ENCODE peak calls at places on chromosomes 16 and 17, in five cellular contexts. F is stimulated activated naive CD4-positive, alpha-beta T cell; O is HAP-1; T is stromal cell of bone marrow; Q is stimulated activated CD4-positive, alpha-beta T cell treated with anti-CD3 and anti-CD28 coated beads, Interleukin-12 subunit alpha, Interleukin-12 subunit beta, amount 100 ng/mL, for 4 hours. W is an unnamed sample.

GRCh38 chr16:85309656-85310587 is 197.7 kb upstream of the CIBAR2 start:
- DNase-seq in F (peak), O (no peak), T (no peak), Q (no peak), W (no peak)

GRCh38 chr16:66427871-66428681 is 981 bp downstream of the BEAN1 start:
- DNase-seq in F (no peak), O (no peak), T (no peak), Q (no peak), W (no peak)

GRCh38 chr17:42819939-42820535 is 4.0 kb downstream of the BECN1 start:
- DNase-seq in F (no peak), O (peak), T (no peak), Q (peak), W (peak)

GRCh38 chr16:88570691-88571092 is 489 bp downstream of the ZC3H18 start:
- DNase-seq in F (peak), O (no peak), T (no peak), Q (peak), W (peak)

GRCh38 chr17:42387663-42388380 is 420 bp downstream of the STAT3 start:
- DNase-seq in F (peak), O (no peak), T (no peak), Q (peak), W (peak)

GRCh38 chr17:39218906-39219305 is 6.8 kb downstream of the STAC2 start:
- DNase-seq in F (no peak), O (no peak), T (no peak), Q (no peak), W (no peak)

GRCh38 chr16:19583665-19584300 is 28.3 kb downstream of the VPS35L start:
- DNase-seq in F (no peak), O (peak), T (no peak), Q (peak), W (no peak)

GRCh38 chr16:2692251-2692947 is 10.1 kb downstream of the KCTD5 start:
- DNase-seq in F (no peak), O (no peak), T (no peak), Q (no peak), W (no peak)

GRCh38 chr16:80544326-80544725 is 3.5 kb downstream of the DYNLRB2 start:
- DNase-seq in F (no peak), O (no peak), T (no peak), Q (no peak), W (no peak)

GRCh38 chr16:85681255-85681654 is 7.5 kb downstream of the GINS2 start:
- DNase-seq in F (no peak), O (no peak), T (no peak), Q (no peak), W (no peak)

GRCh38 chr17:37488009-37488604 is 1.6 kb upstream of the DUSP14 start:
- DNase-seq in F (no peak), O (peak), T (peak), Q (no peak), W (no peak)

GRCh38 chr16:3577302-3577752 is at the start of gene NLRC3:
- DNase-seq in F (peak), O (no peak), T (no peak), Q (peak), W (peak)

GRCh38 chr16:23753908-23754593 is 775 bp upstream of the CHP2 start:
- DNase-seq in F (no peak), O (no peak), T (no peak), Q (no peak), W (no peak)

GRCh38 chr17:28763804-28764266 is 20.0 kb downstream of the TRAF4 start:
- DNase-seq in F (peak), O (peak), T (peak), Q (peak), W (peak)

GRCh38 chr17:8532021-8532420 is 96.3 kb downstream of the NDEL1 start:
- DNase-seq in F (no peak), O (no peak), T (peak), Q (no peak), W (no peak)

GRCh38 chr16:27318399-27319256 is 4.9 kb downstream of the IL4R start:
- DNase-seq in F (peak), O (no peak), T (no peak), Q (peak), W (peak)